ENCODE peak calls at places on chromosome 20, in four cellular contexts. Y is EL, K is hepatocyte, U is mesothelial cell of epicardium. A is an unnamed sample.

GRCh38 chr20:42549496-42549895 is 640.2 kb downstream of the PTPRT start:
- DNase-seq in Y (no peak), K (no peak), U (no peak), A (no peak)

GRCh38 chr20:31972481-31973386 is 4.8 kb downstream of the XKR7 start:
- DNase-seq in Y (peak), K (no peak), U (no peak), A (no peak)

GRCh38 chr20:47686545-47686944 is 98.7 kb downstream of the SULF2 start:
- DNase-seq in Y (no peak), K (peak), U (no peak), A (no peak)

GRCh38 chr20:60583741-60584140 is 625.5 kb downstream of the CDH26 start:
- DNase-seq in Y (no peak), K (no peak), U (no peak), A (no peak)

GRCh38 chr20:16785221-16785620 is 37.1 kb downstream of the OTOR start:
- DNase-seq in Y (peak), K (no peak), U (no peak), A (no peak)

GRCh38 chr20:51639206-51639832 is 96.8 kb upstream of the NFATC2 start:
- DNase-seq in Y (peak), K (peak), U (peak), A (peak)

GRCh38 chr20:44736170-44737021 is 9.3 kb upstream of the KCNK15 start:
- DNase-seq in Y (peak), K (peak), U (no peak), A (no peak)

GRCh38 chr20:5393218-5393870 is 76.6 kb upstream of the PROKR2 start:
- DNase-seq in Y (no peak), K (no peak), U (no peak), A (no peak)

GRCh38 chr20:64062596-64063388 is at the start of gene TCEA2:
- DNase-seq in Y (peak), K (peak), U (peak), A (peak)

GRCh38 chr20:53083411-53083810 is 111.3 kb downstream of the TSHZ2 start:
- DNase-seq in Y (no peak), K (no peak), U (no peak), A (no peak)

GRCh38 chr20:31708839-31709534 is 13.7 kb downstream of the BCL2L1 start:
- DNase-seq in Y (no peak), K (peak), U (no peak), A (no peak)

GRCh38 chr20:18243802-18244201 is 44.5 kb upstream of the ZNF133 start:
- DNase-seq in Y (no peak), K (no peak), U (no peak), A (no peak)

GRCh38 chr20:63664861-63665594 is 6.9 kb downstream of the RTEL1 start:
- DNase-seq in Y (no peak), K (no peak), U (no peak), A (no peak)

GRCh38 chr20:4490595-4491280 is 231.0 kb upstream of the PRND start:
- DNase-seq in Y (peak), K (no peak), U (no peak), A (no peak)

GRCh38 chr20:9093203-9093962 is 24.5 kb downstream of the PLCB4 start:
- DNase-seq in Y (peak), K (no peak), U (no peak), A (no peak)

GRCh38 chr20:54502179-54502578 is 26.8 kb downstream of the DOK5 start:
- DNase-seq in Y (no peak), K (no peak), U (no peak), A (no peak)

GRCh38 chr20:51444472-51444871 is 98.0 kb downstream of the NFATC2 start:
- DNase-seq in Y (peak), K (peak), U (no peak), A (no peak)

GRCh38 chr20:58558483-58559367 is 43.5 kb upstream of the APCDD1L start:
- DNase-seq in Y (no peak), K (no peak), U (no peak), A (no peak)

GRCh38 chr20:56433880-56434255 is 21.8 kb downstream of the CASS4 start:
- DNase-seq in Y (peak), K (no peak), U (peak), A (no peak)

GRCh38 chr20:45981261-45981660 is 9.3 kb upstream of the ZNF335 start:
- DNase-seq in Y (no peak), K (no peak), U (no peak), A (no peak)

GRCh38 chr20:1293641-1294379 is 27.7 kb downstream of the SNPH start:
- DNase-seq in Y (no peak), K (no peak), U (no peak), A (no peak)

GRCh38 chr20:61695741-61696140 is 369.9 kb downstream of the TAF4 start:
- DNase-seq in Y (no peak), K (no peak), U (no peak), A (no peak)

GRCh38 chr20:24470782-24471582 is 1.6 kb downstream of the SYNDIG1 start:
- DNase-seq in Y (no peak), K (no peak), U (no peak), A (no peak)

GRCh38 chr20:34948030-34948429 is 7.6 kb downstream of the GSS start:
- DNase-seq in Y (peak), K (no peak), U (no peak), A (no peak)

GRCh38 chr20:41523857-41524256 is 94.3 kb downstream of the CHD6 start:
- DNase-seq in Y (no peak), K (no peak), U (no peak), A (no peak)

GRCh38 chr20:6411651-6412050 is 288.8 kb upstream of the FERMT1 start:
- DNase-seq in Y (no peak), K (no peak), U (no peak), A (no peak)

GRCh38 chr20:47389867-47390347 is 33.4 kb upstream of the ZMYND8 start:
- DNase-seq in Y (peak), K (no peak), U (no peak), A (no peak)

GRCh38 chr20:41453006-41453950 is 86.7 kb upstream of the EMILIN3 start:
- DNase-seq in Y (no peak), K (no peak), U (no peak), A (no peak)

GRCh38 chr20:63052571-63053429 is 46.0 kb upstream of the BHLHE23 start:
- DNase-seq in Y (no peak), K (no peak), U (no peak), A (no peak)

GRCh38 chr20:35601021-35601973 is 14.3 kb upstream of the SPAG4 start:
- DNase-seq in Y (peak), K (peak), U (peak), A (peak)

GRCh38 chr20:37323985-37324384 is 22.0 kb upstream of the SRC start:
- DNase-seq in Y (peak), K (no peak), U (no peak), A (no peak)

GRCh38 chr20:9079038-9079731 is 10.3 kb downstream of the PLCB4 start:
- DNase-seq in Y (no peak), K (no peak), U (no peak), A (no peak)

GRCh38 chr20:13995841-13996240 is 525 bp downstream of the MACROD2 start:
- DNase-seq in Y (peak), K (peak), U (peak), A (no peak)

GRCh38 chr20:36519012-36519719 is 22.2 kb upstream of the MYL9 start:
- DNase-seq in Y (no peak), K (no peak), U (no peak), A (no peak)

GRCh38 chr20:2042400-2042799 is 48.5 kb upstream of the PDYN start:
- DNase-seq in Y (peak), K (no peak), U (no peak), A (no peak)

A was measured in stimulated activated effector memory CD8-positive, alpha-beta T cell treated with anti-CD3 and anti-CD28 coated beads, Interleukin-12 subunit alpha, Interleukin-12 subunit beta, amount 100 ng/mL, for 72 hours.